ENCODE peak calls at places on chromosomes 6 and 20, in four cellular contexts. Q is kidney, W is fibroblast of mammary gland, K is adrenal gland. M is an unnamed sample.

GRCh38 chr20:36658300-36658699 is 12.3 kb upstream of the SLA2 start:
- DNase-seq in Q (no peak), W (no peak), K (no peak), M (no peak)

GRCh38 chr6:160276126-160276525 is 17.5 kb upstream of the SLC22A2 start:
- DNase-seq in W (no peak), Q (no peak), K (no peak), M (no peak)

GRCh38 chr6:161437851-161438250 is 164.0 kb upstream of the AGPAT4 start:
- DNase-seq in W (peak; percentile 62), K (no peak), Q (no peak), M (no peak)

GRCh38 chr6:143673638-143674037 is 4.1 kb upstream of the PHACTR2 start:
- DNase-seq in W (peak; percentile 72), Q (peak; percentile 78), K (no peak), M (peak; percentile 72)

GRCh38 chr6:148379966-148380653 is 37.5 kb downstream of the SASH1 start:
- DNase-seq in K (no peak), W (no peak), Q (no peak), M (no peak)

GRCh38 chr6:52663120-52663934 is 7.6 kb upstream of the TMEM14A start:
- DNase-seq in W (peak; percentile 84), K (peak; percentile 74), Q (no peak), M (peak; percentile 89)

GRCh38 chr6:136823128-136823660 is 802 bp downstream of the PEX7 start:
- DNase-seq in K (peak; percentile 67), W (no peak), Q (peak; percentile 64), M (no peak)

GRCh38 chr20:13856356-13856755 is 71.5 kb downstream of the NDUFAF5 start:
- DNase-seq in W (peak; percentile 7), Q (no peak), K (no peak), M (peak; percentile 5)

GRCh38 chr6:138219398-138219797 is 1.1 kb upstream of the PBOV1 start:
- DNase-seq in W (no peak), K (no peak), Q (no peak), M (no peak)

GRCh38 chr20:35953411-35954199 is 697 bp downstream of the SCAND1 start:
- DNase-seq in W (peak; percentile 25), Q (peak; percentile 90), K (peak; percentile 77), M (peak; percentile 9)

GRCh38 chr6:166313255-166314070 is 5.3 kb upstream of the PRR18 start:
- DNase-seq in W (peak; percentile 22), Q (no peak), K (no peak), M (peak; percentile 57)

GRCh38 chr6:33112148-33112547 is 36.4 kb downstream of the HLA-DPB1 start:
- DNase-seq in Q (no peak), K (peak; percentile 70), W (peak; percentile 65), M (peak; percentile 49)

GRCh38 chr6:158290659-158291058 is 21.6 kb upstream of the TULP4 start:
- DNase-seq in K (no peak), Q (no peak), W (no peak), M (no peak)

GRCh38 chr6:168377856-168378832 is 58.6 kb upstream of the DACT2 start:
- DNase-seq in W (no peak), Q (no peak), K (no peak), M (no peak)

GRCh38 chr6:97674802-97675201 is 391.8 kb upstream of the MMS22L start:
- DNase-seq in W (no peak), K (no peak), Q (no peak), M (no peak)

GRCh38 chr6:11848252-11848651 is 69.6 kb upstream of the ADTRP start:
- DNase-seq in K (no peak), Q (no peak), W (no peak), M (no peak)

GRCh38 chr6:133609404-133610270 is 279.3 kb upstream of the TCF21 start:
- DNase-seq in K (no peak), Q (no peak), W (peak; percentile 100), M (peak; percentile 100)

GRCh38 chr6:104909140-104909525 is 47.8 kb upstream of the LIN28B start:
- DNase-seq in Q (no peak), K (no peak), W (no peak), M (no peak)

GRCh38 chr6:35084511-35085203 is 56.5 kb downstream of the TCP11 start:
- DNase-seq in W (no peak), Q (no peak), K (peak; percentile 47), M (no peak)

GRCh38 chr20:40991181-40991889 is 37.3 kb upstream of the TOP1 start:
- DNase-seq in W (no peak), K (peak; percentile 62), Q (no peak), M (peak; percentile 25)

GRCh38 chr6:17808609-17809008 is 101.9 kb upstream of the NUP153 start:
- DNase-seq in W (no peak), Q (no peak), K (no peak), M (no peak)

GRCh38 chr20:12358006-12358654 is 440.4 kb downstream of the BTBD3 start:
- DNase-seq in W (peak; percentile 15), Q (no peak), K (no peak), M (peak; percentile 56)
- TF ChIP-seq CTCF in W (peak; percentile 11), Q (peak; percentile 1), K (no peak), M (peak; percentile 39)

GRCh38 chr6:57063847-57064246 is 17.4 kb downstream of the KIAA1586 start:
- DNase-seq in K (no peak), Q (no peak), W (no peak), M (no peak)
- H3K4me3 ChIP-seq in K (no peak overlapping the region), Q (no peak overlapping the region), W (no peak overlapping the region), M (no peak overlapping the region)

GRCh38 chr20:48729538-48729937 is 98.3 kb downstream of the PREX1 start:
- DNase-seq in W (no peak), K (no peak), Q (no peak), M (no peak)

GRCh38 chr20:48733296-48733790 is 94.5 kb downstream of the PREX1 start:
- DNase-seq in K (no peak), Q (no peak), W (no peak), M (no peak)

GRCh38 chr20:48732081-48732829 is 95.5 kb downstream of the PREX1 start:
- DNase-seq in K (peak; percentile 66), W (no peak), Q (peak; percentile 21), M (no peak)

GRCh38 chr20:48730977-48731376 is 96.8 kb downstream of the PREX1 start:
- DNase-seq in Q (no peak), K (no peak), W (no peak), M (no peak)

GRCh38 chr20:48731581-48731980 is 96.2 kb downstream of the PREX1 start:
- DNase-seq in Q (peak; percentile 20), W (no peak), K (no peak), M (no peak)
- TF ChIP-seq CTCF in Q (no peak), W (no peak), K (no peak), M (no peak)

GRCh38 chr6:110181131-110182027 is 1.2 kb downstream of the CDC40 start:
- DNase-seq in W (no peak), Q (no peak), K (no peak), M (peak; percentile 47)
- H3K4me3 ChIP-seq in W (peak overlapping the region; percentile 93), Q (peak overlapping the region; percentile 97), K (peak overlapping the region; percentile 79), M (peak overlapping the region; percentile 69)

GRCh38 chr6:24274441-24275083 is 83.3 kb downstream of the DCDC2 start:
- DNase-seq in K (no peak), Q (no peak), W (peak; percentile 40), M (peak; percentile 39)
- TF ChIP-seq CTCF in K (peak; percentile 59), Q (peak; percentile 55), W (peak; percentile 77), M (peak; percentile 58)

GRCh38 chr6:74249658-74250057 is 553.7 kb downstream of the CD109 start:
- DNase-seq in Q (no peak), W (peak; percentile 52), K (no peak), M (peak; percentile 50)
- H3K4me3 ChIP-seq in Q (no peak overlapping the region), W (no peak overlapping the region), K (no peak overlapping the region), M (no peak overlapping the region)

DNA sequence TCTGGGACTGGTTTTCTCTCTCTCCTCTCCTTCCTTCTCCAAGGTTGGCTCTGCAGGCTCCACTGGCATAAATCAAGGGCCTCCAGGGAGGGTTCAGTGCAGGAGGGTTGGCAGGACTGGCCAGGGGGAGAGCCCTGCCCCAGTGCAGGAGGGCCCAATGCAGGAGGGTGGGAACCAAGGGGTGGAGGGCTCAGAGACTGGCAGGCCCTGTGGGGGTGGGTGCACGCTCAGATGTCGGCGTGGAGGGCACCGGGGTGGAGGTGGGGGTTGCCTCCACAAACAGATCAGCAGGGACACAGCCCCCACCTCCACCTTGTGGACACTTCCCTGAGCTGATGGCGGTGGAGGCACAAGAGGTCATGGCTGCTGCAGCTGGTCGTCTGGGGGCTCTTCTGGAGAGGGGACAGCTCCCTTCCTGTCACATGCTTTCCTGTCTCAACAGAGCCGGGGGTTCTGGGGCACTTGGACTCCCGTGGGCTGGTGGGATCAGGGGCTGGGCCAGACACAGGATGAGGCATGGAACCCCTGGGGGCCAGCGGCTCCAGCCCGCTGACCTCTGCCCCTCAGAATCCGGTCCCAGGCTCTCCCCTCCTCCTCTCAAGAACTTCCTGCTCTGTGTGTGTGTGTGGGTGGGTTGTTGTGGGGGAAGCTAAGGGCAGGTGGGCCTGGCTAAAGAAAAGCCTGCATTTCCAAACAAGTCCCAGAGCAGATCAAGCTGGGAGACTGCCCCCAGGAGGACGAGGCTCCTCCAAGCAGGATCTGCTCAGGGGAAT is 2.7 kb upstream of the ABHD16B start:
- DNase-seq in W (peak; percentile 64), K (peak; percentile 73), Q (peak; percentile 84), M (peak; percentile 60)
- TF ChIP-seq CTCF in W (peak; percentile 44), K (peak; percentile 23), Q (peak; percentile 39), M (peak; percentile 53)

GRCh38 chr6:13742961-13743735 is 31.5 kb upstream of the RANBP9 start:
- DNase-seq in W (no peak), K (no peak), Q (no peak), M (no peak)
- H3K4me3 ChIP-seq in W (no peak overlapping the region), K (no peak overlapping the region), Q (no peak overlapping the region), M (no peak overlapping the region)

DNA sequence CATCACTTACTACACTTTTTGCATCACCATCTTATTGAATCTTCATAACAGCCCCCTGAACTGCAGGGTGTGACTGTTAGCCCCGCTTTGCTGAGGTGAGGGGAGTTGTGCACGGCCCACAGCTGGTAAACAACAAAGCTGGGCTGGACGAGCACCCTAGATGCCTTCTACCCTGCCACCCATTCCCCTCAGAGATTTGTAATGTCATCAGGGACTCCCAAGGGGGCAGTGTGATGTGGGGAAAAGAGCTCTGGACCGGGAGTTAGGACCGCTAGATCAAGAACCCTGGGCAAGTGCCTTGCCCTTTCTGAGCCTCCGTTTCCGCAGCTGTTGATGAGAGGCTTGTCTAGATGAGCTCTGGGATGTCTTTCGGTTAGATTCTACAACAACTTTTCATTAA is 20.9 kb downstream of the PKIG start:
- DNase-seq in W (no peak), K (no peak), Q (no peak), M (no peak)
- TF ChIP-seq CTCF in W (no peak), K (no peak), Q (no peak), M (no peak)

GRCh38 chr6:26045939-26046368 is 41.3 kb upstream of the HFE start:
- DNase-seq in Q (no peak), W (peak; percentile 31), K (no peak), M (no peak)
- H3K4me3 ChIP-seq in Q (peak overlapping the region; percentile 90), W (peak overlapping the region; percentile 58), K (no peak overlapping the region), M (no peak overlapping the region)